ENCODE peak calls at places on chromosome 19, in seven cellular contexts. Y, C, T, E, X, K and U are unnamed samples.
A peak's percentile ranks its signal among the peaks of the same experiment; 100 is the strongest.

GRCh38 chr19:18809149-18809978 is 18.3 kb upstream of the COMP start:
- DNase-seq in E (peak; percentile 72), C (peak; percentile 91), X (peak; percentile 78), Y (peak; percentile 92), T (no peak), K (peak; percentile 59), U (peak; percentile 43)

GRCh38 chr19:29420065-29420464 is 105.7 kb upstream of the VSTM2B start:
- DNase-seq in E (no peak), K (no peak), C (no peak), T (no peak), Y (no peak), X (no peak), U (no peak)

GRCh38 chr19:2528543-2529173 is 52.7 kb downstream of the GADD45B start:
- DNase-seq in T (no peak), X (no peak), C (no peak), Y (no peak), E (no peak), K (no peak), U (no peak)

GRCh38 chr19:5083547-5083965 is 114.6 kb downstream of the KDM4B start:
- DNase-seq in Y (peak; percentile 53), C (peak; percentile 82), T (no peak), X (no peak), E (peak; percentile 51), K (no peak), U (peak; percentile 18)

GRCh38 chr19:1236566-1236965 is 1.2 kb downstream of the CBARP start:
- DNase-seq in K (no peak), T (no peak), C (no peak), X (no peak), E (no peak), Y (no peak), U (no peak)

GRCh38 chr19:18322318-18322758 is 538 bp downstream of the LSM4 start:
- DNase-seq in X (peak; percentile 65), T (no peak), C (no peak), E (peak; percentile 49), Y (peak; percentile 55), K (peak; percentile 69), U (peak; percentile 59)

GRCh38 chr19:35902870-35903475 is 644 bp downstream of the HCST start:
- DNase-seq in K (no peak), T (no peak), Y (no peak), E (no peak), C (no peak), X (no peak), U (no peak)

GRCh38 chr19:28184997-28185396 is 1028.0 kb downstream of the UQCRFS1 start:
- DNase-seq in T (no peak), K (peak; percentile 77), X (no peak), E (no peak), Y (no peak), C (no peak), U (no peak)

GRCh38 chr19:27744926-27745844 is 1467.8 kb downstream of the UQCRFS1 start:
- DNase-seq in K (peak; percentile 61), T (no peak), C (no peak), X (no peak), E (no peak), Y (no peak), U (peak; percentile 4)

GRCh38 chr19:5897189-5897969 is 6.2 kb downstream of the NDUFA11 start:
- DNase-seq in E (no peak), K (no peak), Y (no peak), X (no peak), C (no peak), T (no peak), U (no peak)

GRCh38 chr19:10876459-10877240 is 5.3 kb downstream of the CARM1 start:
- DNase-seq in T (no peak), C (no peak), K (no peak), X (no peak), E (peak; percentile 73), Y (no peak), U (no peak)

GRCh38 chr19:5452594-5453565 is 2.3 kb upstream of the ZNRF4 start:
- DNase-seq in E (no peak), Y (peak; percentile 26), C (no peak), X (peak; percentile 20), T (no peak), K (peak; percentile 20), U (no peak)

GRCh38 chr19:1847684-1848398 is 442 bp downstream of the REXO1 start:
- DNase-seq in K (peak; percentile 57), X (peak; percentile 40), E (peak; percentile 40), Y (peak; percentile 57), C (peak; percentile 69), T (no peak), U (peak; percentile 39)

GRCh38 chr19:39032164-39032918 is at the start of gene FBXO27:
- DNase-seq in C (no peak), T (no peak), X (no peak), K (peak; percentile 21), E (peak; percentile 22), Y (no peak), U (no peak)

GRCh38 chr19:18999016-18999758 is 34.1 kb downstream of the SUGP2 start:
- DNase-seq in Y (peak; percentile 48), X (peak; percentile 58), C (no peak), T (no peak), E (no peak), K (peak; percentile 53), U (peak; percentile 32)

GRCh38 chr19:17479325-17479791 is 9.0 kb downstream of the SLC27A1 start:
- DNase-seq in X (peak; percentile 76), K (peak; percentile 73), T (no peak), C (no peak), E (no peak), Y (peak; percentile 77), U (peak; percentile 89)

GRCh38 chr19:37594982-37595382 is 306 bp downstream of the ZNF540 start:
- DNase-seq in E (peak; percentile 71), T (no peak), X (peak; percentile 58), K (peak; percentile 74), Y (no peak), C (peak; percentile 87), U (no peak)

GRCh38 chr19:11581740-11582139 is 4.3 kb upstream of the ACP5 start:
- DNase-seq in K (peak; percentile 44), C (no peak), T (no peak), X (peak; percentile 52), Y (peak; percentile 18), E (no peak), U (no peak)

GRCh38 chr19:35224681-35225604 is 3.6 kb downstream of the FAM187B start:
- DNase-seq in K (no peak), T (no peak), E (no peak), Y (no peak), C (no peak), X (no peak), U (no peak)

GRCh38 chr19:342801-343421 is 1.7 kb downstream of the MIER2 start:
- DNase-seq in T (no peak), E (peak; percentile 73), K (peak; percentile 96), C (peak; percentile 79), Y (peak; percentile 90), X (peak; percentile 93), U (peak; percentile 89)

GRCh38 chr19:13526552-13526951 is 20.3 kb upstream of the CACNA1A start:
- DNase-seq in C (no peak), E (no peak), K (peak; percentile 1), Y (peak; percentile 10), T (peak; percentile 56), X (peak; percentile 18), U (no peak)

GRCh38 chr19:2207991-2208860 is 27.9 kb downstream of the PLEKHJ1 start:
- DNase-seq in Y (peak; percentile 61), T (no peak), C (no peak), K (peak; percentile 49), X (peak; percentile 57), E (peak; percentile 75), U (peak; percentile 50)

DNA sequence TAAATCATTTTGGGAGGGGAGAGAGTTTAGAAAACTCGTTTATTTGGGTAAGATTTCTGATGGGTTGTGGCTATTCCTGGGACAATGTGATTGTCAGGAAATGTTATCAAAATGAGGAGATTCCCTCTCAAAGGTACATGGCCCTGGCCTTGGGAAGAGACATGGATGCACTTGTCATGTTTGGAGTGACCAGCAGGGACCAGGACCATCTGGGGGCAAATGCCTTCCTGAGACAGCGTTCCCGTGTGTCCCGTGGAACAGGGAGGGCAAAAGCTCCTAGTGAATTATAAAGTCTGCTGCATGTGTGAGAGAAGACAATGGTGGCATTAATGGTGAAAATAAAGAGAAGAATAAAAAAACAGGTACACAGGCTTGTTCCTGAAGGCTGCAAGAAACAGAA is 317.3 kb downstream of the ZNF536 start:
- DNase-seq in X (no peak), Y (no peak), T (no peak), E (no peak), C (no peak), K (no peak), U (no peak)
- TF ChIP-seq CTCF in X (no peak), Y (no peak), T (peak; percentile 19), E (no peak), C (no peak), K (no peak), U (no peak)

DNA sequence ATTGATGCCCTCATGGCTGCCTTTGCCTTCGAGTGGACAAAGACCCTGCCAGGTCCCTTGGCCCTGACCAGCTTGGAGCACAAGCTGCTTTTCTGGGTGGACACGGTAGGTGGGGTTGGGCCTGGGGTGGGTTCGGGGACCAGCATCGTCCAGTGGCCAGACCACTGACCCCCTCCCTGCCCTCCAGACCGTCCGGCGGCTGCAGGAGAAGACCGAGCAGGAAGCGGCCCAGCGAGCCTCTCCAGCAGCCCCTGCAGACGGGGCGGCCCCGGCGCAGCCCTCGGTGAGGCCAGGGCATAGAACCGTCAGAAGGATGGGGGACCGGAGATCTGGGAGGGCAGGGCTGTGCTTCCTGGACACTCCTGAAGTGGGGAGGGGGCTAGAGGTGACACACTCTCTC is 10.6 kb downstream of the CAMSAP3 start:
- DNase-seq in E (no peak), Y (no peak), C (no peak), K (no peak), T (no peak), X (no peak), U (no peak)
- H3K4me3 ChIP-seq in E (no peak overlapping the region), Y (no peak overlapping the region), C (no peak overlapping the region), K (no peak overlapping the region), T (no peak overlapping the region), X (no peak overlapping the region), U (no peak overlapping the region)

DNA sequence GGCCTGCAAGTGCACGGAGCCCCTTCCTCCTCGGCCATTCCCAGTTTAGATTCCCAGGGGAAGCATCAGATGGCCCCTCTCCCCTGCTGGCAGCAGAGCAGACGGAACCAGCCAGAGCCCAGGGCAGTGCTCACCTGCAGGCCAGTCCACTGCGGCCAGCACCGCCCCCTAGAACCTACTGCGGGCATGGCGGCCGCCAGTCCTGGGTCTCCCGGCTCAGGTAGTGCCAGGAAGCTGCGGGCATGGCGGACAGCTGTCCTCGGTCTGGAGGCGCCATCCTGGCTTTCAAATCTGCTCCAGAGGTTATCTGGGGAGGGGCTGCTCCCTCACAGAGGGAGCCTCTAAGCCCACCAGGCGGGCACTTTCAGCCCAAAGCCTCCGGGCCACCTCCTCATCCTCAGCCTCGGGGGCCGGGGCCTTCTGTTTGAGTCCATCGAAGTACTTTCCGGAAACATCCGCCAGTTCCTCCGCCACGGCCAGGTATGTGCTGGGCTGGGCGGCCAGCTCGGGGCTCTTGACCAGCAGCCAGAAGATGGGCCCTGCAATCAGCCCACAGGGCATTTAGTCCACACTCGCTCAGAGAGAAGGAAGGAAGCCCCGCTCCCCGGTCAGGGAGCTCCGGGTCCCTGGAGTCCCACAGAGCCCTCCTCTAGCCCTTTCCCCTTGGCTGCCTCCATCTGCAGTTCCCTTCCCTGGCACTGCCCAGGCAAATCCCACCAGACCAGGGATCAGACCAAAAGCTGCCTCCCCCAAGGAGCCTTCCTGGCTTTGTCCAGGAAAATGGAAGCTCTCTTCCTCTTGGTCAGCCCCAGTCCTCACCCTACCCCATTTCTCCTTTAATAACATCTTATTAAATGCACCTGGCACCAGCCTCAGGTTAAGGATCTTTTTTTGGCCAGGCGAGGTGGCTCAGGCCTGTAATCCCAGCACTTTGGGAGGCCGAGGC is 7.0 kb upstream of the GP6 start:
- DNase-seq in T (no peak), C (no peak), E (no peak), Y (no peak), K (no peak), X (no peak), U (no peak)
- TF ChIP-seq CTCF in T (no peak), C (no peak), E (no peak), Y (no peak), K (no peak), X (no peak), U (no peak)

GRCh38 chr19:16118489-16119033 is 6.9 kb downstream of the RAB8A start:
- DNase-seq in C (peak; percentile 74), X (no peak), E (no peak), K (no peak), Y (no peak), T (no peak), U (no peak)
- H3K4me3 ChIP-seq in C (no peak overlapping the region), X (no peak overlapping the region), E (no peak overlapping the region), K (no peak overlapping the region), Y (no peak overlapping the region), T (no peak overlapping the region), U (no peak overlapping the region)